ENCODE peak calls at places on chromosomes 6 and 20, in six cellular contexts. O is AG04450, G is lung microvascular endothelial cell, B is ecto neural progenitor cell, M is WERI-Rb-1, I is breast epithelium. Y is an unnamed sample.

GRCh38 chr6:16674666-16675392 is 86.4 kb downstream of the ATXN1 start:
- DNase-seq in O (no peak), G (peak), B (no peak), M (no peak), I (no peak), Y (no peak)

GRCh38 chr6:7073810-7074525 is 33.8 kb upstream of the RREB1 start:
- DNase-seq in O (no peak), G (no peak), B (no peak), M (peak), I (no peak), Y (no peak)

GRCh38 chr6:63636516-63636968 is 940 bp downstream of the PHF3 start:
- DNase-seq in O (no peak), G (peak), B (no peak), M (peak), I (peak), Y (peak)

GRCh38 chr6:9103876-9104521 is 668.7 kb upstream of the SLC35B3 start:
- DNase-seq in O (no peak), G (no peak), B (no peak), M (no peak), I (no peak), Y (no peak)

GRCh38 chr6:24831771-24832718 is 33.3 kb upstream of the ARMH2 start:
- DNase-seq in O (no peak), G (no peak), B (no peak), M (no peak), I (no peak), Y (no peak)

GRCh38 chr20:2748551-2749342 is 51.7 kb downstream of the CPXM1 start:
- DNase-seq in O (no peak), G (no peak), B (peak), M (no peak), I (no peak), Y (no peak)

GRCh38 chr20:62961799-62962198 is 9.3 kb downstream of the SLC17A9 start:
- DNase-seq in O (no peak), G (no peak), B (no peak), M (no peak), I (no peak), Y (no peak)

GRCh38 chr6:148307400-148307799 is 35.2 kb upstream of the SASH1 start:
- DNase-seq in O (no peak), G (no peak), B (no peak), M (peak), I (no peak), Y (no peak)

GRCh38 chr20:6533321-6533720 is 234.2 kb upstream of the BMP2 start:
- DNase-seq in O (peak), G (no peak), B (no peak), M (no peak), I (no peak), Y (no peak)